ENCODE peak calls at places on chromosomes 2 and 18, in nine cellular contexts. S is neural progenitor cell; A is OCI-LY7; M is effector memory CD4-positive, alpha-beta T cell; C is dorsolateral prefrontal cortex; E is ovary; L is uterus; K is Panc1; Q is HCT116. I is an unnamed sample.

GRCh38 chr2:65128297-65129190 is 1.4 kb downstream of the RAB1A start:
- DNase-seq in S (no peak), A (peak), M (no peak), C (no peak), E (no peak), L (peak), K (no peak), Q (no peak), I (no peak)

GRCh38 chr2:189350515-189351209 is 90.6 kb upstream of the WDR75 start:
- DNase-seq in S (no peak), A (no peak), M (no peak), C (no peak), E (peak), L (peak), K (no peak), Q (no peak), I (no peak)

GRCh38 chr2:165390875-165391274 is 78.6 kb upstream of the CSRNP3 start:
- DNase-seq in S (no peak), A (no peak), M (no peak), C (no peak), E (no peak), L (no peak), K (no peak), Q (no peak), I (no peak)

GRCh38 chr2:74876081-74876886 is 42.4 kb downstream of the HK2 start:
- DNase-seq in S (peak), A (peak), M (no peak), C (no peak), E (peak), L (peak), K (no peak), Q (no peak), I (peak)

GRCh38 chr18:3075491-3075890 is 62.5 kb upstream of the LPIN2 start:
- DNase-seq in S (no peak), A (no peak), M (no peak), C (no peak), E (no peak), L (no peak), K (no peak), Q (no peak), I (peak)

GRCh38 chr2:79434362-79434761 is 78.5 kb upstream of the CTNNA2 start:
- DNase-seq in S (no peak), A (no peak), M (no peak), C (no peak), E (no peak), L (no peak), K (no peak), Q (no peak), I (no peak)

GRCh38 chr2:186201371-186201770 is 284.7 kb upstream of the ZC3H15 start:
- DNase-seq in S (peak), A (no peak), M (no peak), C (no peak), E (no peak), L (no peak), K (no peak), Q (no peak), I (peak)

GRCh38 chr18:56575819-56576663 is 62.4 kb downstream of the TXNL1 start:
- DNase-seq in S (peak), A (peak), M (no peak), C (no peak), E (no peak), L (no peak), K (peak), Q (peak), I (peak)

DNA sequence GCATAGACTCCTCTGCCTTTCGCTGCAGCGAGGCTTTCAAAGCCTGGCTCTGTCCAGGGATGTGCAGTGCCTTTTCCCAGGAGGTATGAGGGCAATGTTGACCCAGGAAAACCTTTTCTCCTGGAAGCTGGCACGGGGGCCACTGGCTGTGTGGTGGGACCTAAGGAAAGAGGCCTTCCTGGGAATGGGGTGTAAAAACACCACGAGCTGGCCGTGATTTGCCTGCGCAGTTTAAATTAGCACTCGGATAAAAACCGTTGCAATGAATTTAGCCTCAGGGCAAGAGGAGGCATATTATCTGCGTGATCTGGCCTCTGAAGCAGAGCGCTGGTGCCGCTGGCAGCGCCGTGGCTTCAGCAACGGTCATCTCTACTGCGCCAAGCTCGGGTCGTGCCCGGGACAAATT is 3.0 kb downstream of the OSR1 start:
- DNase-seq in S (no peak), A (no peak), M (no peak), C (no peak), E (no peak), L (no peak), K (no peak), Q (no peak), I (no peak)
- H3K27ac ChIP-seq in S (no peak), A (no peak), M (no peak), C (no peak), E (no peak), L (peak), K (no peak), Q (no peak), I (no peak)

GRCh38 chr2:173202570-173202969 is 126.9 kb downstream of the MAP3K20 start:
- DNase-seq in S (no peak), A (no peak), M (no peak), C (no peak), E (no peak), L (no peak), K (no peak), Q (no peak), I (no peak)
- H3K27ac ChIP-seq in S (no peak), A (no peak), M (no peak), C (no peak), E (no peak), L (no peak), K (peak), Q (no peak), I (no peak)

DNA sequence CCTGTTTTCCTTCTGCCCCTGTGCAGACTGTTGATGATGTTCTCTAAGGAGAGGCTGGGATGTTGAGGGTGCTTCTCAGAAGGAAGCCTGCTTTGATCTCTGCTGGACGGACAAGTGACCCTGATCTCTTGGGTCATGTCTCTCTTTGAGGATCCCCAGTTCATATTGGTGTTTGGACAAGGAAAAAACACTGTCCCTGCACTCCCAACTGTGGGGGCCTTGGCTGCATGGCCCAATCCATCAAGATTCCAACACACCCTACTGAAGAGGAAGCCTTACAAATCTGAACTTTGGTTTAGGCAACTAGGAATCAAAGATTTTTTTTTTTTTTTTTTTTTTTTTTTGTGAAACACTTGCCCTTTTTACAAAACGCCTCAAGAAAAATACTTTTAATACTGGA is 44.9 kb upstream of the CD28 start:
- DNase-seq in S (no peak), A (no peak), M (no peak), C (no peak), E (no peak), L (no peak), K (no peak), Q (no peak), I (no peak)
- H3K27ac ChIP-seq in S (no peak), A (peak), M (no peak), C (no peak), E (no peak), L (no peak), K (no peak), Q (no peak), I (no peak)

GRCh38 chr18:12606592-12607315 is 51.2 kb downstream of the SPIRE1 start:
- DNase-seq in S (no peak), A (no peak), M (no peak), C (no peak), E (no peak), L (no peak), K (peak), Q (peak), I (peak)
- H3K27ac ChIP-seq in S (no peak), A (no peak), M (no peak), C (no peak), E (no peak), L (no peak), K (peak), Q (no peak), I (no peak)

GRCh38 chr2:102070058-102070642 is 72.4 kb upstream of the IL1R1 start:
- DNase-seq in S (no peak), A (no peak), M (no peak), C (no peak), E (peak), L (peak), K (no peak), Q (no peak), I (no peak)
- H3K27ac ChIP-seq in S (no peak), A (no peak), M (no peak), C (no peak), E (peak), L (peak), K (no peak), Q (no peak), I (no peak)

DNA sequence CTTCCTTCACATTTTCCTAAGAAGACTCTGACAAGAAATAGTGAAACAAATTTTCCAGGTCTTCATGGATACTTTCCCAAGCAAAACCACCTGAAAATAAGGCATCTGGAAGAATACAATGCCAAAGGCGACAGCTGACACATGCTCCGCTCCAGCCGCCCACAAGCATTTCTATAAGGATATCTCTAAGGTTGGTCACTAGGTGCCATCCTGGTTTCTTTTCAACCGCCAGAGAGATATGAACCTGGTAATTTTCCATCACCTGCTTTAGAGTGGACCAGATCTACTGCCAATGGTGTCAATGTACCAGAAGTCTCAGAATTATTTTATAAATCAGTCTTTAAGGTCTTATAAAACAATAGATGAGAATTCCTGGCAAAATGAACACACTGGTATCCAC is 97.2 kb downstream of the GAREM1 start:
- DNase-seq in S (no peak), A (no peak), M (no peak), C (no peak), E (no peak), L (no peak), K (no peak), Q (no peak), I (no peak)
- H3K27ac ChIP-seq in S (no peak), A (no peak), M (no peak), C (no peak), E (no peak), L (no peak), K (no peak), Q (peak), I (no peak)

DNA sequence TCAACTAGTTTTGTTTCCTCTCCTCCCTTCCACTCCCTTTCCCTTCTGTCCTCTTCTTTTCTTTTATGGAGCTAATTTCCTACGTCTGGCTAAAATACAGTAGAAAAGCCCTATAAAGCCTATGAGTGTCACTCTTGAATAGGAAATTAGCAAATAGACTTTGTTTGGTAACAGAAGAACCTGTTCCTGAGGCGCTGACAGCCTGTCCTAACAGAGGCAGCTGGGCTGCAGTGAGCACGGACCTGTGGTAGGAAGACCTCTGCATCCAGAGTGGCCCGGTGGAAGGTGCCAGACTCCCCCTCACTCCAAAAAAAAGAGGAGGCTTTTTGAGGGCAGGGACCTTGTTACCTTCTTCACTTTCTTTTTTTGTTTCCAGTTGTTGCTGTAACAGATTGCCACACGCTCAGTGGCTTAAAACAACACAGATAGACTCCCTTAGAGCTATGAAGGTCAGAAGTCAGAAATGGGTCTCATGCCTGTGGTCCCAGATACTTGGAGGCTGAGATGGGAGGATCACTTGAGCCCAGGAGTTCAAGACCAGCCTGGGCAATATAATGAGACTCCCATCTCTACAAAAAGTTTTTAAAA is 81.2 kb upstream of the TXNDC2 start:
- DNase-seq in S (no peak), A (no peak), M (no peak), C (no peak), E (no peak), L (no peak), K (no peak), Q (no peak), I (no peak)
- H3K27ac ChIP-seq in S (no peak), A (no peak), M (no peak), C (peak), E (no peak), L (no peak), K (peak), Q (no peak), I (no peak)

DNA sequence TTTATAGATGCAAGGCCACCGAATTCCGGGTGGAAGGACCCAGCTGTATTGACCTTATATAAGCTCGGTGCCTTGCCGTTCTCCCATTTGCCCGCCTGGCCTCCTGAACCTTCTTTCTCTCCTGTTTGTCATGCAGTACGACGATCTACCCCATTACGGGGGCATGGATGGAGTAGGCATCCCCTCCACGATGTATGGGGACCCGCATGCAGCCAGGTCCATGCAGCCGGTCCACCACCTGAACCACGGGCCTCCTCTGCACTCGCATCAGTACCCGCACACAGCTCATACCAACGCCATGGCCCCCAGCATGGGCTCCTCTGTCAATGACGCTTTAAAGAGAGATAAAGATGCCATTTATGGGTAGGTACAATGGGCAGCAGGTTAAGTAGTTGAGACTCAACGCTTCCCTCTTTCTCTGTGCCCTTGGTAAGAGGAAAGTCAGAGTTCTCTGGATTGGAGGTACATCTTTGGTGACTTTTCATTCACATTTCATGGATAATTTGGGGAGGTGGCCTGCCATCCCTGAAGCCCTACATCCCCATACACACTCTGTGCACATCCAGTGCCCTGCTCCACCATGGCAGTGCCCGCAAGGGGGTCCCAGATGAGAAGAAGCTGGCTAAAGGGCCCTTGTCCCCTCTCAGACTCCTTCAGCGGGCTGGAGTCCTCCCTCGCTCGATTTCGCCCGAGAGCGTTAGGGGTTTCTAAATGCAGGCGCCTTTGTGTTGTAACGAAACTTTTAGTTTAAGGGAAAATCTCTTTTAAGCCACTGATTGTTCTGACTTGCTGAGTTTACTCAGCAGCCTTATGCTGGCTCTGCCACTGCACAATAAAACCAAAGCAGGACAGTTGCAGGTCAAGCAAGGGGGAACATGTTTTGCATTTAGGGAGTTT is 2.9 kb downstream of the MEIS1 start:
- DNase-seq in S (peak), A (no peak), M (no peak), C (no peak), E (peak), L (peak), K (no peak), Q (no peak), I (peak)
- H3K27ac ChIP-seq in S (no peak), A (no peak), M (no peak), C (peak), E (peak), L (peak), K (no peak), Q (no peak), I (no peak)

DNA sequence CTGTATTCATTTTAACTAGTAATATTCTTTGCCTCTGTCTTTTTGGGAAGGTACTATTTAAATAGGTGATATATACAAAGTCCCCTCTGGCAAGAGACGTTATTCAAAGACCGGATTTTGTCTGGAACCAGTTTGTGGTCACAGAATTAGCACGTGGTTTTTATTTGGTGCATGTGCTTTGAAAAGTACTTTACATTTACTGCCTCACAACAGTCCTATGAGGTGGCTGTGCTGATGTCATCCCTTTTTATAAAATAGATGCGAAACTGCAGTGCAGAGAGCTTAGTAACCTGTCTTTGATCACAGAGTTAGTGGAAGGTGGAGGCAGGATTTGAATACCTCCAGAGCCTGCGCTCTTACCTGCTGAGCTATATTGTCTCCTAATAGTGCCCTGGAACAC is 4.0 kb downstream of the LPIN1 start:
- DNase-seq in S (no peak), A (peak), M (peak), C (no peak), E (no peak), L (no peak), K (no peak), Q (no peak), I (no peak)
- H3K27ac ChIP-seq in S (no peak), A (peak), M (peak), C (no peak), E (no peak), L (no peak), K (peak), Q (no peak), I (no peak)

I was measured in mesendoderm.